ENCODE peak calls at places on chromosomes 11 and 22, in ten cellular contexts. Z is stimulated activated CD4-positive, alpha-beta T cell treated with anti-CD3 and anti-CD28 coated beads, Interleukin-2, amount 100 ng/mL, for 48 hours; N is WTC11; L is T-cell; X is central memory CD4-positive, alpha-beta T cell; W is ovary; R is B cell; P is T-helper 17 cell; T is GM03348; C is BJ. V is an unnamed sample.

GRCh38 chr22:34414467-34415440 is 494.5 kb upstream of the LARGE1 start:
- DNase-seq in Z (peak), N (peak), L (no peak), X (no peak), W (no peak), R (no peak), P (no peak), T (no peak), C (no peak), V (no peak)

GRCh38 chr22:32723632-32724031 is 77.9 kb upstream of the TIMP3 start:
- DNase-seq in Z (peak), N (no peak), L (peak), X (peak), W (no peak), R (no peak), P (no peak), T (peak), C (peak), V (peak)

GRCh38 chr11:35919244-35919643 is 24.6 kb upstream of the LDLRAD3 start:
- DNase-seq in Z (no peak), N (no peak), L (no peak), X (no peak), W (no peak), R (no peak), P (no peak), T (no peak), C (no peak), V (no peak)

GRCh38 chr11:80593981-80594380 is 1153.2 kb upstream of the TENM4 start:
- DNase-seq in Z (no peak), N (no peak), L (no peak), X (no peak), W (no peak), R (no peak), P (no peak), T (no peak), C (no peak), V (no peak)

GRCh38 chr11:534592-535518 is 521 bp downstream of the HRAS start:
- DNase-seq in Z (peak), N (peak), L (no peak), X (no peak), W (no peak), R (no peak), P (no peak), T (peak), C (no peak), V (no peak)

GRCh38 chr11:44785856-44786606 is 59.3 kb downstream of the TSPAN18 start:
- DNase-seq in Z (no peak), N (peak), L (no peak), X (no peak), W (no peak), R (no peak), P (no peak), T (no peak), C (no peak), V (no peak)

GRCh38 chr11:117230981-117231636 is 764 bp downstream of the PCSK7 start:
- DNase-seq in Z (no peak), N (no peak), L (no peak), X (no peak), W (no peak), R (no peak), P (no peak), T (peak), C (no peak), V (no peak)

GRCh38 chr11:14386081-14386480 is 27.1 kb upstream of the RRAS2 start:
- DNase-seq in Z (no peak), N (no peak), L (no peak), X (no peak), W (no peak), R (no peak), P (no peak), T (no peak), C (no peak), V (no peak)

V was measured in dorsolateral prefrontal cortex.